ENCODE peak calls at places on chromosomes 7 and 10, in six cellular contexts. T, P, R, L, N and A are unnamed samples.

GRCh38 chr7:153388611-153389010 is 629.1 kb downstream of the ACTR3B start:
- DNase-seq in T (no peak), P (no peak), R (no peak), L (no peak), N (no peak), A (no peak)

GRCh38 chr10:119737827-119738226 is 12.0 kb downstream of the INPP5F start:
- DNase-seq in T (no peak), P (no peak), R (no peak), L (peak; percentile 87), N (peak; percentile 86), A (no peak)

GRCh38 chr10:48535416-48536225 is 69.3 kb downstream of the ARHGAP22 start:
- DNase-seq in T (no peak), P (no peak), R (no peak), L (no peak), N (no peak), A (no peak)

GRCh38 chr7:80630611-80631010 is 7.8 kb upstream of the CD36 start:
- DNase-seq in T (no peak), P (no peak), R (no peak), L (no peak), N (no peak), A (no peak)

GRCh38 chr10:128147669-128148068 is 21.4 kb upstream of the MKI67 start:
- DNase-seq in T (no peak), P (no peak), R (no peak), L (no peak), N (peak; percentile 80), A (no peak)

GRCh38 chr7:6015917-6016652 is 7.0 kb downstream of the AIMP2 start:
- DNase-seq in T (peak; percentile 45), P (no peak), R (no peak), L (no peak), N (peak; percentile 45), A (no peak)

GRCh38 chr10:113648478-113648877 is 15.4 kb downstream of the NRAP start:
- DNase-seq in T (no peak), P (no peak), R (no peak), L (no peak), N (peak; percentile 21), A (no peak)

GRCh38 chr10:49164587-49165188 is 23.5 kb downstream of the TMEM273 start:
- DNase-seq in T (peak; percentile 35), P (peak; percentile 69), R (no peak), L (peak; percentile 21), N (no peak), A (no peak)

GRCh38 chr7:133504825-133505224 is 251.9 kb downstream of the EXOC4 start:
- DNase-seq in T (no peak), P (no peak), R (no peak), L (peak; percentile 51), N (peak; percentile 35), A (no peak)

GRCh38 chr7:129784783-129785456 is 167.8 kb downstream of the UBE2H start:
- DNase-seq in T (no peak), P (no peak), R (no peak), L (no peak), N (no peak), A (no peak)

GRCh38 chr7:142321391-142321790 is 63.5 kb upstream of the PRSS58 start:
- DNase-seq in T (no peak), P (no peak), R (no peak), L (no peak), N (no peak), A (no peak)

GRCh38 chr10:116490028-116490662 is 55.6 kb upstream of the PNLIP start:
- DNase-seq in T (no peak), P (no peak), R (no peak), L (peak; percentile 9), N (peak; percentile 11), A (no peak)

GRCh38 chr7:51045319-51046102 is 262.8 kb upstream of the GRB10 start:
- DNase-seq in T (no peak), P (no peak), R (no peak), L (peak; percentile 86), N (peak; percentile 93), A (no peak)

GRCh38 chr7:106238830-106239229 is 46.0 kb downstream of the NAMPT start:
- DNase-seq in T (no peak), P (no peak), R (no peak), L (no peak), N (no peak), A (no peak)

GRCh38 chr10:96511044-96511945 is 2.4 kb downstream of the TLL2 start:
- DNase-seq in T (peak; percentile 55), P (peak; percentile 64), R (no peak), L (no peak), N (peak; percentile 34), A (no peak)

GRCh38 chr7:154633641-154634040 is 369.3 kb downstream of the PAXIP1 start:
- DNase-seq in T (no peak), P (no peak), R (no peak), L (no peak), N (no peak), A (no peak)

GRCh38 chr10:69421611-69422308 is 5.0 kb upstream of the TACR2 start:
- DNase-seq in T (no peak), P (no peak), R (no peak), L (no peak), N (no peak), A (peak; percentile 70)

GRCh38 chr7:156635529-156636385 is 4.8 kb upstream of the RNF32 start:
- DNase-seq in T (no peak), P (no peak), R (no peak), L (no peak), N (no peak), A (no peak)

GRCh38 chr10:8393531-8393930 is 339.0 kb downstream of the GATA3 start:
- DNase-seq in T (no peak), P (no peak), R (no peak), L (peak; percentile 30), N (no peak), A (no peak)

GRCh38 chr7:2241580-2242540 is at the start of the genes MRM2 and NUDT1:
- DNase-seq in T (peak; percentile 79), P (peak; percentile 71), R (peak; percentile 18), L (peak; percentile 68), N (peak; percentile 80), A (peak; percentile 15)

GRCh38 chr7:103718482-103719415 is 270.7 kb downstream of the RELN start:
- DNase-seq in T (no peak), P (no peak), R (no peak), L (peak; percentile 51), N (peak; percentile 68), A (no peak)

GRCh38 chr7:113639221-113639620 is 279.6 kb downstream of the PPP1R3A start:
- DNase-seq in T (no peak), P (no peak), R (no peak), L (no peak), N (no peak), A (no peak)

GRCh38 chr10:47261121-47261520 is 38.9 kb upstream of the GDF10 start:
- DNase-seq in T (no peak), P (no peak), R (no peak), L (no peak), N (no peak), A (no peak)

GRCh38 chr10:33927347-33927746 is 592.9 kb upstream of the NRP1 start:
- DNase-seq in T (no peak), P (no peak), R (no peak), L (no peak), N (peak; percentile 48), A (no peak)

GRCh38 chr7:66250711-66251110 is 45.6 kb downstream of the TPST1 start:
- DNase-seq in T (no peak), P (no peak), R (no peak), L (peak; percentile 81), N (peak; percentile 72), A (no peak)

GRCh38 chr10:69492091-69492745 is 41.0 kb downstream of the TSPAN15 start:
- DNase-seq in T (peak; percentile 67), P (no peak), R (no peak), L (no peak), N (no peak), A (no peak)

GRCh38 chr7:32416846-32417245 is 73.3 kb downstream of the LSM5 start:
- DNase-seq in T (no peak), P (no peak), R (no peak), L (no peak), N (no peak), A (no peak)

GRCh38 chr10:45379303-45379726 is 5.3 kb downstream of the ALOX5 start:
- DNase-seq in T (no peak), P (no peak), R (no peak), L (no peak), N (no peak), A (peak; percentile 26)

GRCh38 chr10:72948762-72949161 is 5.8 kb downstream of the PLA2G12B start:
- DNase-seq in T (no peak), P (no peak), R (no peak), L (no peak), N (no peak), A (no peak)

GRCh38 chr7:92754756-92755581 is 81.4 kb downstream of the CDK6 start:
- DNase-seq in T (peak; percentile 78), P (no peak), R (no peak), L (no peak), N (no peak), A (peak; percentile 97)

GRCh38 chr10:78306358-78306757 is 272.7 kb downstream of the RPS24 start:
- DNase-seq in T (no peak), P (no peak), R (no peak), L (no peak), N (no peak), A (no peak)

GRCh38 chr10:88110355-88110754 is 246.9 kb downstream of the PTEN start:
- DNase-seq in T (no peak), P (no peak), R (no peak), L (peak; percentile 93), N (peak; percentile 81), A (no peak)

GRCh38 chr10:62193479-62193878 is 75.2 kb downstream of the RTKN2 start:
- DNase-seq in T (no peak), P (no peak), R (no peak), L (no peak), N (no peak), A (no peak)

GRCh38 chr10:121596668-121597503 is 1.4 kb downstream of the FGFR2 start:
- DNase-seq in T (peak; percentile 78), P (peak; percentile 51), R (no peak), L (no peak), N (no peak), A (no peak)

GRCh38 chr7:128755816-128756476 is 16.8 kb downstream of the CALU start:
- DNase-seq in T (no peak), P (no peak), R (no peak), L (no peak), N (peak; percentile 92), A (no peak)

GRCh38 chr10:34205452-34205851 is 609.6 kb downstream of the PARD3 start:
- DNase-seq in T (no peak), P (no peak), R (no peak), L (no peak), N (no peak), A (no peak)

GRCh38 chr7:32167256-32167655 is 97.0 kb upstream of the PDE1C start:
- DNase-seq in T (no peak), P (no peak), R (no peak), L (no peak), N (peak; percentile 23), A (no peak)